ENCODE peak calls at places on chromosomes 12 and 14, in six cellular contexts. H, D, A, V, X and G are unnamed samples.

GRCh38 chr14:31080060-31080459 is 53.9 kb upstream of the STRN3 start:
- DNase-seq in H (no peak), D (no peak), A (no peak), V (no peak), X (no peak), G (no peak)

GRCh38 chr12:122363782-122364181 is 58.7 kb downstream of the CLIP1 start:
- DNase-seq in H (peak; percentile 88), D (no peak), A (no peak), V (no peak), X (no peak), G (no peak)

GRCh38 chr12:74021937-74022336 is 515.7 kb upstream of the ATXN7L3B start:
- DNase-seq in H (peak; percentile 58), D (no peak), A (no peak), V (no peak), X (no peak), G (peak; percentile 37)

GRCh38 chr14:102527255-102528232 is 18.0 kb upstream of the ANKRD9 start:
- DNase-seq in H (no peak), D (no peak), A (no peak), V (no peak), X (no peak), G (no peak)

GRCh38 chr12:1171657-1172056 is 180.6 kb downstream of the ERC1 start:
- DNase-seq in H (no peak), D (no peak), A (no peak), V (no peak), X (no peak), G (no peak)

GRCh38 chr12:6461401-6462233 is 8.9 kb downstream of the VAMP1 start:
- DNase-seq in H (peak; percentile 65), D (no peak), A (no peak), V (peak; percentile 75), X (peak; percentile 62), G (peak; percentile 49)

GRCh38 chr12:130832561-130833209 is 6.4 kb downstream of the STX2 start:
- DNase-seq in H (peak; percentile 73), D (no peak), A (no peak), V (no peak), X (no peak), G (no peak)

GRCh38 chr12:89351489-89352241 is 636 bp downstream of the DUSP6 start:
- DNase-seq in H (peak; percentile 70), D (no peak), A (no peak), V (peak; percentile 26), X (no peak), G (peak; percentile 20)

GRCh38 chr12:5560242-5560641 is 128.3 kb downstream of the NTF3 start:
- DNase-seq in H (no peak), D (no peak), A (no peak), V (no peak), X (no peak), G (no peak)

GRCh38 chr12:89192419-89192818 is 159.9 kb downstream of the DUSP6 start:
- DNase-seq in H (no peak), D (no peak), A (no peak), V (no peak), X (no peak), G (no peak)

GRCh38 chr14:51419685-51420084 is 179.6 kb downstream of the TMX1 start:
- DNase-seq in H (no peak), D (no peak), A (no peak), V (no peak), X (peak; percentile 2), G (no peak)

GRCh38 chr12:5060958-5061357 is 17.3 kb downstream of the KCNA5 start:
- DNase-seq in H (no peak), D (no peak), A (no peak), V (no peak), X (no peak), G (no peak)

GRCh38 chr12:64571346-64571745 is 38.9 kb upstream of the RASSF3 start:
- DNase-seq in H (no peak), D (no peak), A (no peak), V (no peak), X (no peak), G (no peak)

GRCh38 chr12:30939234-30939633 is 12.7 kb downstream of the TSPAN11 start:
- DNase-seq in H (no peak), D (no peak), A (no peak), V (no peak), X (no peak), G (no peak)

GRCh38 chr12:21934173-21934572 is 7.1 kb downstream of the ABCC9 start:
- DNase-seq in H (no peak), D (no peak), A (no peak), V (no peak), X (no peak), G (no peak)

GRCh38 chr14:37411079-37411735 is 183.8 kb downstream of the FOXA1 start:
- DNase-seq in H (no peak), D (no peak), A (no peak), V (no peak), X (no peak), G (no peak)

GRCh38 chr12:96063046-96063445 is 27.7 kb upstream of the LTA4H start:
- DNase-seq in H (no peak), D (no peak), A (no peak), V (no peak), X (no peak), G (no peak)

GRCh38 chr14:77511486-77512162 is 13.0 kb upstream of the ISM2 start:
- DNase-seq in H (no peak), D (no peak), A (no peak), V (no peak), X (no peak), G (no peak)

GRCh38 chr12:121536058-121536928 is 44.5 kb downstream of the KDM2B start:
- DNase-seq in H (peak; percentile 91), D (peak; percentile 71), A (peak; percentile 83), V (peak; percentile 31), X (peak; percentile 24), G (peak; percentile 85)

GRCh38 chr14:69259531-69260245 is at the start of gene GALNT16:
- DNase-seq in H (peak; percentile 77), D (peak; percentile 71), A (peak; percentile 81), V (no peak), X (no peak), G (no peak)